ENCODE peak calls at places on chromosome 19, in seven cellular contexts. G is right cardiac atrium; N is SK-N-SH; H is stomach; D is breast epithelium; W is heart left ventricle; P is CD4-positive, CD25-positive, alpha-beta regulatory T cell. R is an unnamed sample. For H3K4me1, the result is how much of the 10 kb centered on the place peaks cover.

GRCh38 chr19:33778089-33778791 is 18.4 kb upstream of the KCTD15 start:
- DNase-seq in G (peak), N (peak), H (peak), D (peak), W (peak), P (peak), R (peak)

GRCh38 chr19:41205995-41206394 is 13.0 kb downstream of the CYP2S1 start:
- DNase-seq in G (no peak), N (no peak), H (no peak), D (no peak), W (no peak), P (no peak), R (no peak)

GRCh38 chr19:4986056-4986455 is 17.1 kb downstream of the KDM4B start:
- DNase-seq in G (no peak), N (no peak), H (no peak), D (no peak), W (no peak), P (no peak), R (no peak)

GRCh38 chr19:33193864-33194362 is at the start of gene LRP3:
- DNase-seq in G (peak), N (peak), H (peak), D (no peak), W (peak), P (no peak), R (no peak)

GRCh38 chr19:52189745-52190678 is at the start of gene PPP2R1A:
- DNase-seq in G (peak), N (peak), H (peak), D (peak), W (peak), P (peak), R (peak)

GRCh38 chr19:44212865-44213346 is 574 bp downstream of the ZNF227 start:
- DNase-seq in G (no peak), N (peak), H (no peak), D (no peak), W (no peak), P (no peak), R (no peak)

GRCh38 chr19:11238041-11238440 is 1.4 kb upstream of the ANGPTL8 start:
- DNase-seq in G (no peak), N (no peak), H (no peak), D (no peak), W (no peak), P (no peak), R (no peak)

GRCh38 chr19:41893899-41894298 is 10.9 kb downstream of the ARHGEF1 start:
- DNase-seq in G (no peak), N (no peak), H (no peak), D (no peak), W (no peak), P (no peak), R (peak)

GRCh38 chr19:18282788-18283141 is 1.3 kb upstream of the JUND start:
- DNase-seq in G (no peak), N (no peak), H (no peak), D (no peak), W (no peak), P (no peak), R (no peak)

GRCh38 chr19:51887522-51888498 is at the start of gene ZNF577:
- DNase-seq in G (peak), N (peak), H (peak), D (peak), W (peak), P (peak), R (peak)

GRCh38 chr19:574658-575526 is 2.5 kb downstream of the BSG start:
- DNase-seq in G (no peak), N (no peak), H (peak), D (no peak), W (peak), P (no peak), R (peak)

GRCh38 chr19:3465552-3465951 is 14.8 kb downstream of the SMIM24 start:
- DNase-seq in G (no peak), N (no peak), H (no peak), D (no peak), W (no peak), P (no peak), R (no peak)

GRCh38 chr19:18364826-18365528 is 21.0 kb upstream of the GDF15 start:
- DNase-seq in G (peak), N (peak), H (peak), D (peak), W (peak), P (no peak), R (no peak)

GRCh38 chr19:9128171-9128570 is 1.4 kb upstream of the OR7G3 start:
- DNase-seq in G (no peak), N (no peak), H (no peak), D (no peak), W (no peak), P (no peak), R (no peak)

GRCh38 chr19:19475845-19476828 is 39.2 kb downstream of the TSSK6 start:
- DNase-seq in G (no peak), N (no peak), H (no peak), D (no peak), W (no peak), P (no peak), R (no peak)

GRCh38 chr19:1251503-1252220 is 3.3 kb downstream of the MIDN start:
- DNase-seq in G (peak), N (peak), H (no peak), D (peak), W (no peak), P (peak), R (peak)

GRCh38 chr19:45821570-45821969 is 6.5 kb upstream of the RSPH6A start:
- DNase-seq in G (no peak), N (no peak), H (no peak), D (no peak), W (peak), P (no peak), R (no peak)

GRCh38 chr19:19748249-19748938 is 15.5 kb upstream of the ZNF14 start:
- DNase-seq in G (no peak), N (no peak), H (peak), D (no peak), W (no peak), P (no peak), R (no peak)

GRCh38 chr19:8138201-8138600 is 11.2 kb downstream of the FBN3 start:
- DNase-seq in G (no peak), N (peak), H (no peak), D (no peak), W (no peak), P (no peak), R (no peak)

GRCh38 chr19:1063030-1063908 is 3.7 kb upstream of the ARHGAP45 start:
- DNase-seq in G (no peak), N (peak), H (no peak), D (no peak), W (no peak), P (peak), R (peak)

GRCh38 chr19:15292847-15293582 is 39.3 kb downstream of the BRD4 start:
- DNase-seq in G (no peak), N (no peak), H (no peak), D (no peak), W (peak), P (no peak), R (no peak)

GRCh38 chr19:4523306-4524110 is 5.2 kb upstream of the PLIN4 start:
- DNase-seq in G (peak), N (peak), H (peak), D (no peak), W (peak), P (no peak), R (no peak)

GRCh38 chr19:18291590-18292459 is 10.4 kb upstream of the JUND start:
- DNase-seq in G (peak), N (peak), H (peak), D (peak), W (peak), P (peak), R (peak)

GRCh38 chr19:37007587-37008220 is 70.5 kb upstream of the ZNF420 start:
- DNase-seq in G (peak), N (peak), H (peak), D (peak), W (peak), P (no peak), R (peak)

GRCh38 chr19:50565984-50566903 is 2.0 kb downstream of the LRRC4B start:
- DNase-seq in G (no peak), N (no peak), H (no peak), D (no peak), W (no peak), P (no peak), R (no peak)
- H3K4me3 ChIP-seq in G (no peak), N (peak), H (no peak), D (no peak), W (no peak), P (no peak), R (no peak)

DNA sequence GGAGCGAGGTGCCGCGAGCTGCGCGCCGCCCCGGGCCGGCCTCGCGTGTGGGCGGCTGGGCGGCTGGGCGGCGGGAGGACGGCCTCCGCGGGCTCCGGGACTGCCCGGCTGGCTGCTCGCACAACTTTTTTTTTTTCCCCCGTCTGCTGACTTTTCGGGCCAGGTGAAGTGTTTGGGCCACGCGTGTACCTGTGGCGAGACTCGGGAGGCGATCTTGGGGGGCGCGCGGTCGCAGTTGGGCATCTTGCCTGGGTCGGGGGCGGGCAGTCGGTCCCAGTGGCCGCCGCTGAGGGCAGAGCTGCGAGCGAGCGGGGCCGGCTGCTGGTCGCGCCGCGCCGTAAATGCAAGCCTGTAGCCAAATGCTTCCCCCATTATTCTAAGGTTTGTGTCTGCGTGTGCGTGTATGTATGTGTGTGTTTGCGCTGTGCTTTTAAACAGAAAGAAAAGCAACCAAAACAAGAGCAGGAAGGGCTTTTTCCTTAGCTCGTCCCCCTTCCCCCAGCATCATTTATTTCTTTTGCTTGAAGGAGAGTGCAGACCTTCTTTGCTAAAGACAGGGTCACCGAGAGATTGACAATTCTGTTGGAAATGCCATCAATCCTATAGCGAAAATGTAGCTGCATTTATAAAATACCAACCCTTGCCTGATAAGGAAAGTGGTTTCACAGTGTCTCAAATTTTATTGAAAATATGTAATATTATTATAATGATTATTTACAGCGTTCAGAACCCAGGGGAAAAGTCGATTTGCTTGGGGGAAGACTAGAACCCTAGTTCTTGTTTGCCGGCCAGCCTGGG is 143.3 kb upstream of the ZNF536 start:
- DNase-seq in G (no peak), N (peak), H (no peak), D (no peak), W (no peak), P (no peak), R (no peak)
- H3K4me1 ChIP-seq in G (under half), N (under half), H (under half), D (under half), W (under half), P (under half), R (under half)

DNA sequence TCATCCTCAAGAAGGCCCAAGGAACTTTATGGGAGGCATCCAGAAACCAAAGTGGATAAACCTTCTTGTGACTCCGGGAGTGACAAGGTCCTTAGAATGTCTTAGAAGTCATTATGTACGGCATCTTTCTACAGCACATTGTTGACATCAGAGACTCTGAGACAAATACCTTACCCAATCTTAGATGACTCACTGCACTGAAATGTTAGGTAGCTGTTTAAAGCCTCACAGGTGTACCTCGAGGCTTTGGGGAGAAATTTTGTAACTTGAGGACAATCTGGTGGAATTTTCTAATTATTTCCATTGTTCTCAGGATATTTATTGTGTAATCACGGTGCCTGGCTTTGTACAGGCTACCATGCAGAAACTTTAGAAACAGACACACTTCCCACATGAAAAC is 14.8 kb upstream of the LGALS13 start:
- DNase-seq in G (no peak), N (no peak), H (no peak), D (no peak), W (no peak), P (no peak), R (no peak)
- H3K4me3 ChIP-seq in G (no peak), N (no peak), H (no peak), D (no peak), W (no peak), P (no peak), R (no peak)

GRCh38 chr19:13892885-13893284 is 13.0 kb downstream of the BRME1 start:
- DNase-seq in G (no peak), N (no peak), H (no peak), D (no peak), W (no peak), P (no peak), R (no peak)
- H3K4me1 ChIP-seq in G (under half), N (under half), H (under half), D (under half), W (under half), P (under half), R (under half)

GRCh38 chr19:46909356-46909755 is 48.6 kb downstream of the ARHGAP35 start:
- DNase-seq in G (no peak), N (no peak), H (no peak), D (peak), W (no peak), P (no peak), R (no peak)
- H3K4me3 ChIP-seq in G (no peak), N (no peak), H (no peak), D (no peak), W (no peak), P (no peak), R (no peak)

GRCh38 chr19:17240855-17241399 is 4.8 kb downstream of the NR2F6 start:
- DNase-seq in G (no peak), N (no peak), H (no peak), D (no peak), W (no peak), P (no peak), R (no peak)

GRCh38 chr19:17243340-17243853 is 2.3 kb downstream of the NR2F6 start:
- DNase-seq in G (peak), N (peak), H (no peak), D (no peak), W (no peak), P (no peak), R (no peak)

GRCh38 chr19:17244618-17245534 is 843 bp downstream of the NR2F6 start:
- DNase-seq in G (peak), N (peak), H (peak), D (no peak), W (no peak), P (no peak), R (peak)

GRCh38 chr19:17243854-17244617 is 1.7 kb downstream of the NR2F6 start:
- DNase-seq in G (peak), N (peak), H (peak), D (no peak), W (peak), P (no peak), R (no peak)

GRCh38 chr19:17242431-17243208 is 3.1 kb downstream of the NR2F6 start:
- DNase-seq in G (no peak), N (no peak), H (no peak), D (no peak), W (no peak), P (no peak), R (no peak)
- H3K4me1 ChIP-seq in G (under half), N (under half), H (half or more), D (under half), W (under half), P (under half), R (under half)

DNA sequence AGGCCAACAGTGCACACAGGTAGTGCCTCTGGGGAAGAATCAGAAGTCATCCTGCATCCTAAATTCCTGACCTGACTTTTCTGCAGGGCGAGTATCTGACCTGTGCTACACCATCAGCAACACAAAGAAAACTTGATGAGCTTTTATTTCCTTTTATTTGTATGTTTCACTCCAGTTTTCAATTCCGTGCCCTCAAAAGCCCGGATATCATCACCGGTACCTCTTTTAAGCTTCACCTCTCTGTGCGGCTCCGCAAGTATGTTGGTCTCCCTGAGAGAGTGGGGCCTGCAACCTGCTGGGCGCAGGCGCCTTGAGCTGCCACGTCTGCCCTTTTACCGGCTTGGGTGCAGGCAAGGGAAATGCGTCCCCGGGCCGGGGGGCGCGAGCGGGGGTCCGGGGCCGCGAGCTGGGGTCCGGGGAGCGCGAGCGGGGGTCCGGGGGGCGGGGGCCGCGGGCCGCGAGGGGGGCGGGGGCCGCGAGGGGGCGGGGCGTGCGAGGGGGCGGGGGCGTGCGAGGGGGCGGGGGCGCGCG is 4.3 kb upstream of the DUXA start:
- DNase-seq in G (peak), N (peak), H (no peak), D (peak), W (peak), P (peak), R (peak)
- H3K4me3 ChIP-seq in G (peak), N (peak), H (peak), D (peak), W (peak), P (no peak), R (peak)